ENCODE peak calls at places on chromosomes 12 and 14, in ten cellular contexts. R is AG04449; A is heart right ventricle; T is CD4-positive, CD25-positive, alpha-beta regulatory T cell; P is HL-60; K is lower lobe of right lung; V is AG04450; D is HAP-1; N is uterus; X is adrenal gland. O is an unnamed sample.

GRCh38 chr12:52268212-52268611 is 6.2 kb upstream of the KRT86 start:
- DNase-seq in X (peak), P (no peak), K (no peak), R (no peak), A (no peak), V (no peak), N (no peak), T (no peak), D (no peak), O (no peak)

GRCh38 chr12:107704056-107704455 is 18.5 kb downstream of the PWP1 start:
- DNase-seq in T (no peak), X (no peak), N (no peak), D (no peak), P (no peak), A (no peak), K (no peak), R (no peak), V (no peak), O (no peak)

GRCh38 chr14:49989980-49990379 is 97.1 kb downstream of the ARF6 start:
- DNase-seq in P (no peak), V (no peak), A (no peak), X (no peak), D (no peak), R (no peak), K (no peak), T (no peak), N (no peak), O (no peak)

GRCh38 chr14:105470812-105471771 is 3.5 kb upstream of the CRIP2 start:
- DNase-seq in D (no peak), K (no peak), V (no peak), P (no peak), R (no peak), T (no peak), X (no peak), A (peak), N (no peak), O (no peak)

GRCh38 chr14:99425272-99425681 is 55.4 kb downstream of the SETD3 start:
- DNase-seq in A (no peak), K (peak), X (no peak), P (no peak), V (no peak), R (no peak), D (no peak), T (no peak), N (no peak), O (no peak)

GRCh38 chr12:92055877-92056276 is 89.8 kb downstream of the BTG1 start:
- DNase-seq in T (peak), R (no peak), P (no peak), V (no peak), N (no peak), A (no peak), K (no peak), D (no peak), X (no peak), O (no peak)

GRCh38 chr12:104167519-104168458 is 29.8 kb upstream of the NFYB start:
- DNase-seq in P (no peak), K (no peak), V (no peak), R (no peak), N (no peak), T (no peak), X (no peak), D (no peak), A (no peak), O (no peak)

GRCh38 chr12:29429999-29430698 is 49.2 kb upstream of the ERGIC2 start:
- DNase-seq in D (peak), N (no peak), R (no peak), V (no peak), A (no peak), T (no peak), P (no peak), X (no peak), K (peak), O (no peak)

GRCh38 chr14:65594153-65594881 is 181.8 kb downstream of the FUT8 start:
- DNase-seq in X (no peak), T (no peak), V (no peak), A (no peak), R (no peak), K (peak), N (no peak), D (no peak), P (no peak), O (no peak)

GRCh38 chr12:92439397-92439779 is 263.4 kb upstream of the PLEKHG7 start:
- DNase-seq in D (no peak), P (no peak), T (no peak), N (peak), A (no peak), K (no peak), R (no peak), X (peak), V (no peak), O (peak)

GRCh38 chr12:113241191-113242017 is 20.1 kb downstream of the TPCN1 start:
- DNase-seq in V (peak), R (peak), K (no peak), X (no peak), P (peak), T (no peak), N (no peak), D (no peak), A (no peak), O (peak)

GRCh38 chr12:68334136-68334535 is 2.0 kb upstream of the MDM1 start:
- DNase-seq in T (peak), N (no peak), P (no peak), R (no peak), K (no peak), V (no peak), D (no peak), X (no peak), A (no peak), O (no peak)

GRCh38 chr12:54052745-54053624 is 650 bp upstream of the HOXC4 start:
- DNase-seq in P (no peak), X (no peak), D (no peak), A (no peak), R (no peak), K (no peak), N (no peak), T (peak), V (no peak), O (no peak)

GRCh38 chr12:54051916-54052744 is 1.5 kb upstream of the HOXC4 start:
- DNase-seq in T (no peak), N (peak), V (no peak), K (no peak), D (peak), R (no peak), P (no peak), A (no peak), X (no peak), O (no peak)

GRCh38 chr12:54054442-54055332 is 1.1 kb downstream of the HOXC4 start:
- DNase-seq in D (peak), V (no peak), K (no peak), P (no peak), N (no peak), R (no peak), T (no peak), A (no peak), X (no peak), O (no peak)

GRCh38 chr12:54055522-54055921 is 1.9 kb downstream of the HOXC4 start:
- DNase-seq in P (no peak), X (no peak), T (no peak), V (no peak), N (no peak), K (no peak), A (no peak), R (no peak), D (no peak), O (no peak)

GRCh38 chr12:54053625-54054441 is at the start of gene HOXC4:
- DNase-seq in X (peak), P (no peak), A (no peak), N (no peak), D (peak), K (no peak), T (no peak), V (no peak), R (no peak), O (no peak)
- H3K4me3 ChIP-seq in X (peak), P (no peak), A (peak), N (peak), D (no peak), K (peak), T (peak), V (no peak), R (peak), O (peak)

GRCh38 chr14:89428556-89429196 is 11.6 kb upstream of the FOXN3 start:
- DNase-seq in X (no peak), K (no peak), V (no peak), D (peak), A (no peak), R (no peak), T (no peak), P (no peak), N (peak), O (no peak)

GRCh38 chr14:89429206-89430091 is 12.4 kb upstream of the FOXN3 start:
- DNase-seq in R (no peak), P (no peak), N (peak), T (peak), A (no peak), X (peak), D (peak), V (no peak), K (no peak), O (no peak)

GRCh38 chr14:89432226-89432625 is 15.2 kb upstream of the FOXN3 start:
- DNase-seq in T (no peak), V (no peak), A (no peak), X (no peak), P (no peak), K (no peak), N (no peak), R (no peak), D (peak), O (no peak)

GRCh38 chr14:89428163-89428523 is 11.1 kb upstream of the FOXN3 start:
- DNase-seq in P (no peak), A (no peak), K (no peak), D (no peak), R (no peak), X (no peak), V (no peak), T (no peak), N (no peak), O (no peak)

GRCh38 chr14:89430271-89430620 is 13.2 kb upstream of the FOXN3 start:
- DNase-seq in T (no peak), K (no peak), A (no peak), X (no peak), P (no peak), N (no peak), V (no peak), D (no peak), R (no peak), O (no peak)
- H3K4me3 ChIP-seq in T (peak), K (peak), A (peak), X (peak), P (no peak), N (peak), V (peak), D (no peak), R (no peak), O (no peak)

DNA sequence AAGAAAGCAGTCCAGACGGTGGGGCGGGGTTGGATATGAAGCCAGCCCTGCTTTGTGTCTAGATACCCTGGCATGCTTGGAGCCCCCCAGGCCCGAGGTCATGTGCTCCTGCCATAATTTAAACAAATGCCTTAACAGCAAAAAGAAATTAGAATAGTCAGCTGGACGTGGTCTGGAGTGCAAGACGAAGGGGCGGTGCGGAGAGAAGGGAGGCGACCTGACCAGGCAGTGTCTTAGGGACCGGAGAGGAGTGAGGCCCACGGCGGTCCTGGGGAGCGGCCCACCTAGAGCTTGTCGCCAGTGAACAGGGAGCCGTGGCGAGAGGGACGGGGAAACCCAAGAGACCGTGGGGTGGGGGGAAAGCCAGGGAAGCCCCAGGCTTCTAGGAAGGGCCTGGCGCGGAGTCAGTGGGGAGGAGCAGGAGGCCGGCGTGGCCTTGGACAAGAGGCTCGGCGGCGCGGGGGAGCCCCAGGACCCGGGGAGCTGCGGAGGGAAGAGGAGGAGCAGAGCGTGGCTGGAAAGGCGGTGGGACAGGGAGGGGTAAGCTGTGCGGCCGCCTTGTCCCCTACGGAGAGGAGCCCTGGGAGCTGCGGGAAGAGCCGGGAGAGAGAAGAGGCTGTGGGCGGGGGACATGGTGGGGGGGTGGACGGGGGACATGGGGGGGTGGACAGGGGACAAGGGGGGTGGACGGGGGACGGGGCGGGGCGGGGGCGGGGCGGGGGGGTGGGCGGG is 118.5 kb upstream of the C14orf180 start:
- DNase-seq in P (no peak), T (no peak), R (no peak), A (peak), N (no peak), X (peak), K (peak), V (no peak), D (peak), O (no peak)
- H3K4me3 ChIP-seq in P (no peak), T (no peak), R (no peak), A (no peak), N (no peak), X (no peak), K (no peak), V (no peak), D (no peak), O (no peak)

DNA sequence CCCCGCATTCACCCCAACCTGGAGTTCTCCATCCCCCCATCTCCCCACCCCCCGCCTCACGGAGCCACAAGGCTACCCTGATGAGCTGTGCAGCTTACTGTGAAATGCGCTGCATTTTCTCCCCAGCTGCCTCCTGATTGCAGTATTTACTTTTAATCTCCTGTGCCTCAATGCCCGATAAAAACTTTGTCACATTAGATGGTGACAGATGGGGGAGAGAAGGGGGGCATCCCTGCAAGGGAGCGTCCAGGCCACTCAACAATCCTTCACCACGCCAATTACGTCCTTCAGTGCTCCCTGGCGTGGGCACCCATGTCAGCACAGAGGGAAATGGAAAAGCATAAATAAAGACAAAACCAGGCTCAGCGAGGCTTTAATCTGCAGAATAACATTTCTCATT is 186.9 kb upstream of the VASH1 start:
- DNase-seq in X (no peak), D (no peak), P (no peak), R (no peak), V (no peak), N (no peak), T (no peak), A (no peak), K (no peak), O (no peak)
- H3K4me3 ChIP-seq in X (no peak), D (no peak), P (no peak), R (no peak), V (no peak), N (no peak), T (no peak), A (no peak), K (no peak), O (no peak)

O was measured in skeletal muscle cell.